ENCODE peak calls at places on chromosomes 11 and 22, in ten cellular contexts. G is tibial nerve, O is IMR-90, U is adrenal gland, A is body of pancreas, C is HCT116, R is GM12878, S is lower leg skin, D is esophagus squamous epithelium, L is H54. F is an unnamed sample.

GRCh38 chr11:70019576-70020011 is 58.5 kb upstream of the ANO1 start:
- DNase-seq in G (no peak), O (peak; percentile 45), U (no peak), A (no peak), C (no peak), R (no peak), S (peak; percentile 45), D (no peak), L (no peak), F (no peak)

GRCh38 chr11:61964941-61965282 is 2.5 kb downstream of the FTH1 start:
- DNase-seq in G (no peak), O (no peak), U (no peak), A (no peak), C (no peak), R (no peak), S (no peak), D (no peak), L (no peak), F (no peak)

GRCh38 chr22:36790648-36791047 is 14.7 kb upstream of the IFT27 start:
- DNase-seq in G (no peak), O (no peak), U (no peak), A (no peak), C (no peak), R (no peak), S (no peak), D (no peak), L (no peak), F (peak; percentile 26)

GRCh38 chr22:37504964-37505363 is 14.3 kb downstream of the CARD10 start:
- DNase-seq in G (no peak), O (no peak), U (no peak), A (no peak), C (no peak), R (no peak), S (no peak), D (no peak), L (no peak), F (no peak)

GRCh38 chr22:39661842-39662676 is 91.5 kb downstream of the CACNA1I start:
- DNase-seq in G (no peak), O (no peak), U (no peak), A (peak; percentile 28), C (no peak), R (no peak), S (peak; percentile 90), D (no peak), L (no peak), F (peak; percentile 78)

GRCh38 chr22:42340695-42341383 is 70.4 kb upstream of the TCF20 start:
- DNase-seq in G (no peak), O (no peak), U (no peak), A (no peak), C (no peak), R (no peak), S (no peak), D (no peak), L (no peak), F (no peak)

GRCh38 chr11:107562647-107563208 is 2.8 kb downstream of the ALKBH8 start:
- DNase-seq in G (no peak), O (peak; percentile 91), U (no peak), A (no peak), C (peak; percentile 93), R (no peak), S (no peak), D (no peak), L (peak; percentile 6), F (no peak)

GRCh38 chr11:32304521-32304920 is 130.8 kb downstream of the WT1 start:
- DNase-seq in G (no peak), O (no peak), U (no peak), A (no peak), C (no peak), R (no peak), S (peak; percentile 40), D (no peak), L (no peak), F (no peak)

GRCh38 chr22:47381240-47381639 is 618.8 kb downstream of the TBC1D22A start:
- DNase-seq in G (no peak), O (no peak), U (no peak), A (no peak), C (no peak), R (no peak), S (peak; percentile 42), D (no peak), L (no peak), F (no peak)

DNA sequence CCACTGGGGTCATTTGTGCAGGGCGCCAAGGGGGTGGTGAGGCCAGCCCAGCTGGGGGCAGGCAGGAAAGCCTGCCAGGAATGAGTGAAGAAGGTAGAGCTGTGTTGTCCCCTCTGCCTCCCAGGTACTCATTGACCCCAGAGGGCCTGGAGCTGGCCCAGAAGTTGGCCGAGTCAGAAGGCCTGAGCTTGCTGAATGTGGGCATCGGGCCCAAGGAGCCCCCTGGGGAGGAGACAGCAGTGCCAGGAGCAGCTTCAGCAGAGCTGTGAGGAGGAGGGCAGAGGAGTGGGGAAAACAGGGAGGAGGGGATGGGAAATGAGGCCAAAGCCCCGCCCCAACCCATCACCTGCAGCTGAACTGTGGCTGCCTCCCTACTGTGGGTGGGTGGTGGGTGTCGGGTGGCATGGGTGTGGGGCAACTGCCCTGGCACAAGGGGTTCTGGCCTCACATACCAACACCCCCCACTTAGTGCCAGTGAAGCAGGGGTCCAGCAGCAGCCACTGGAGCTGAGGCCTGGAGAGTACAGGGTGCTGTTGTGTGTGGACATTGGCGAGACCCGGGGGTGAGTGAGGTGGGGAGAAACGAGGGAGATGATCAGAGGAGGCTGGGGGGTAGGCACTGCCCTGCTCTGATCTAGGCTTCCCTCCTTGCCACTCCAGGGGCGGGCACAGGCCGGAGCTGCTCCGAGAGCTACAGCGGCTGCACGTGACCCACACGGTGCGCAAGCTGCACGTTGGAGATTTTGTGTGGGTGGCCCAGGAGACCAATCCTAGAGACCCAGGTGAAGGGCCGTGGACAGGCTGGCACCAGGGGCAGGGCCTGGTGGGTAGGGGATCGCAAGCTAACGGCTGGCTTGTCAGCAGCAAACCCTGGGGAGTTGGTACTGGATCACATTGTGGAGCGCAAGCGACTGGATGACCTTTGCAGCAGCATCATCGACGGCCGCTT is 3.0 kb downstream of the MUS81 start:
- DNase-seq in G (no peak), O (no peak), U (no peak), A (no peak), C (no peak), R (no peak), S (no peak), D (no peak), L (no peak), F (no peak)
- TF ChIP-seq POLR2A in G (no peak), O (no peak), U (no peak), A (no peak), C (no peak), R (peak; percentile 25), S (no peak), D (no peak), L (no peak), F (no peak)

GRCh38 chr22:20130739-20131592 is 638 bp upstream of the ZDHHC8 start:
- DNase-seq in G (peak; percentile 79), O (peak; percentile 61), U (peak; percentile 92), A (peak; percentile 83), C (peak; percentile 24), R (no peak), S (peak; percentile 94), D (peak; percentile 31), L (peak; percentile 60), F (peak; percentile 52)
- TF ChIP-seq POLR2A in G (no peak), O (no peak), U (peak; percentile 24), A (peak; percentile 46), C (no peak), R (no peak), S (no peak), D (no peak), L (no peak), F (no peak)

DNA sequence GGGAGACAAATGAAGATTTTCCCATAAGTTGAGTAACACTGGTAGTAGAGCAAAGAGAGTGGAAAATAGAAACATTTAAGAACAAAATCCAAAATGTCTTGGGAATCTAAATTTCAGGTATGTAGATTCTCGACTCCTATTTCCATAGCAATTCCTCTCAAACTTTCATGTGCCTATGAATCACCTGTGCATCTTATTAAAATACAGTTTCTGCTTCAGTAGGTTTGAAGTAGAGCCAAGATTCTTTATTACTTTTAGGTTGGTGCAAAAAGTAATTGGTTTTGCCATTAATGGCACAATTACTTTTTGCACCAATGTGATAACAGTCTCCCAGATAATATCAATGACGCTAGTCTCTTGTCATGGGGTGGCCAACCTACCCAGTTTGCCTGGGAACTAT is 115.3 kb upstream of the SLC5A12 start:
- DNase-seq in G (no peak), O (no peak), U (no peak), A (no peak), C (no peak), R (no peak), S (no peak), D (no peak), L (no peak), F (no peak)
- TF ChIP-seq POLR2A in G (no peak), O (no peak), U (no peak), A (no peak), C (no peak), R (no peak), S (no peak), D (no peak), L (no peak), F (no peak)

GRCh38 chr11:60905551-60906113 is 753 bp downstream of the PRPF19 start:
- DNase-seq in G (no peak), O (peak; percentile 78), U (peak; percentile 47), A (no peak), C (no peak), R (no peak), S (no peak), D (no peak), L (no peak), F (peak; percentile 55)

GRCh38 chr11:60905047-60905446 is 1.3 kb downstream of the PRPF19 start:
- DNase-seq in G (no peak), O (no peak), U (no peak), A (no peak), C (no peak), R (no peak), S (no peak), D (no peak), L (no peak), F (no peak)

GRCh38 chr11:60908803-60909202 is 2.4 kb upstream of the PRPF19 start:
- DNase-seq in G (no peak), O (no peak), U (no peak), A (no peak), C (no peak), R (no peak), S (no peak), D (no peak), L (no peak), F (no peak)

GRCh38 chr11:60902625-60903024 is 3.8 kb downstream of the PRPF19 start:
- DNase-seq in G (no peak), O (no peak), U (no peak), A (no peak), C (no peak), R (no peak), S (no peak), D (no peak), L (no peak), F (no peak)

GRCh38 chr11:60906132-60906972 is at the start of gene PRPF19:
- DNase-seq in G (peak; percentile 95), O (peak; percentile 92), U (peak; percentile 97), A (peak; percentile 97), C (peak; percentile 91), R (peak; percentile 93), S (peak; percentile 99), D (peak; percentile 60), L (peak; percentile 90), F (peak; percentile 96)
- TF ChIP-seq POLR2A in G (peak; percentile 47), O (peak; percentile 82), U (peak; percentile 74), A (peak; percentile 86), C (peak; percentile 36), R (peak; percentile 99), S (no peak), D (peak; percentile 60), L (peak; percentile 87), F (peak; percentile 88)